ENCODE peak calls at places on chromosomes 11 and 22, in eight cellular contexts. G, V, Y, C, D, F, T and U are unnamed samples.

GRCh38 chr22:30314918-30315317 is 11.8 kb downstream of the TBC1D10A start:
- DNase-seq in G (no peak), F (no peak), V (no peak), D (no peak), T (no peak), Y (no peak), C (no peak), U (no peak)

GRCh38 chr11:92227233-92227593 is 2.6 kb downstream of the FAT3 start:
- DNase-seq in F (no peak), V (no peak), C (no peak), D (no peak), G (peak), T (no peak), Y (no peak), U (no peak)

GRCh38 chr22:38203855-38204497 is 2.2 kb downstream of the MAFF start:
- DNase-seq in F (no peak), Y (no peak), C (no peak), V (no peak), G (no peak), T (no peak), D (no peak), U (no peak)

GRCh38 chr11:124717786-124718634 is 21.7 kb upstream of the NRGN start:
- DNase-seq in Y (no peak), V (peak), C (no peak), F (no peak), G (peak), D (peak), T (no peak), U (no peak)

GRCh38 chr11:127395034-127395433 is 394.5 kb upstream of the KIRREL3 start:
- DNase-seq in Y (no peak), D (no peak), C (no peak), V (no peak), F (no peak), T (no peak), G (no peak), U (no peak)

GRCh38 chr22:22009661-22010060 is 27.1 kb upstream of the TOP3B start:
- DNase-seq in T (no peak), Y (no peak), G (no peak), C (peak), D (no peak), V (no peak), F (no peak), U (no peak)

GRCh38 chr11:116641561-116642045 is 131.2 kb downstream of the BUD13 start:
- DNase-seq in D (peak), Y (no peak), G (peak), C (no peak), F (no peak), V (no peak), T (peak), U (peak)

GRCh38 chr22:36384766-36385400 is 2.9 kb downstream of the MYH9 start:
- DNase-seq in V (no peak), C (no peak), G (peak), F (peak), D (no peak), Y (no peak), T (no peak), U (peak)

GRCh38 chr11:128324531-128325141 is 262.7 kb downstream of the ETS1 start:
- DNase-seq in T (no peak), C (no peak), Y (no peak), V (peak), D (no peak), F (no peak), G (no peak), U (no peak)

GRCh38 chr11:108916290-108916689 is 251.4 kb downstream of the DDX10 start:
- DNase-seq in Y (no peak), T (no peak), D (no peak), V (no peak), C (no peak), G (no peak), F (no peak), U (no peak)

GRCh38 chr11:86365566-86365965 is 9.1 kb upstream of the CCDC81 start:
- DNase-seq in Y (peak), V (no peak), T (no peak), F (no peak), D (no peak), C (no peak), G (no peak), U (no peak)

GRCh38 chr11:110097459-110098012 is 4.3 kb downstream of the ZC3H12C start:
- DNase-seq in V (no peak), F (no peak), C (no peak), D (no peak), T (no peak), G (no peak), Y (no peak), U (no peak)

GRCh38 chr22:25966448-25966913 is 202.8 kb upstream of the SEZ6L start:
- DNase-seq in D (no peak), F (no peak), Y (no peak), T (no peak), C (no peak), V (no peak), G (peak), U (no peak)

GRCh38 chr11:57386178-57386945 is 4.1 kb downstream of the PRG2 start:
- DNase-seq in D (no peak), C (no peak), G (no peak), F (no peak), Y (no peak), T (no peak), V (no peak), U (no peak)

GRCh38 chr11:3008746-3009336 is 16.7 kb upstream of the NAP1L4 start:
- DNase-seq in G (no peak), T (no peak), V (no peak), F (no peak), D (no peak), C (no peak), Y (no peak), U (no peak)

GRCh38 chr11:133386262-133386661 is 146.0 kb downstream of the OPCML start:
- DNase-seq in Y (no peak), T (no peak), D (no peak), G (no peak), C (no peak), V (no peak), F (no peak), U (no peak)

GRCh38 chr11:112852141-112852853 is 108.9 kb upstream of the NCAM1 start:
- DNase-seq in T (no peak), D (no peak), Y (no peak), C (peak), V (no peak), F (no peak), G (no peak), U (no peak)

GRCh38 chr11:128757886-128758612 is 64.2 kb downstream of the FLI1 start:
- DNase-seq in V (peak), G (no peak), T (no peak), Y (no peak), D (no peak), F (no peak), C (no peak), U (no peak)

GRCh38 chr11:111851636-111852035 is 19.7 kb downstream of the ALG9 start:
- DNase-seq in V (no peak), F (no peak), G (peak), C (no peak), D (no peak), Y (no peak), T (no peak), U (no peak)

GRCh38 chr11:12019867-12020416 is 11.5 kb upstream of the DKK3 start:
- DNase-seq in T (no peak), C (no peak), D (no peak), G (no peak), V (no peak), F (no peak), Y (no peak), U (no peak)

GRCh38 chr11:10317281-10317755 is 12.4 kb downstream of the ADM start:
- DNase-seq in Y (no peak), G (peak), D (no peak), V (no peak), F (no peak), T (no peak), C (no peak), U (peak)

GRCh38 chr11:117882539-117882938 is 6.1 kb upstream of the FXYD6 start:
- DNase-seq in Y (no peak), G (no peak), D (no peak), T (no peak), V (no peak), C (no peak), F (no peak), U (no peak)

GRCh38 chr22:47190276-47190956 is 428.0 kb downstream of the TBC1D22A start:
- DNase-seq in D (no peak), V (peak), Y (no peak), C (no peak), F (peak), G (no peak), T (no peak), U (no peak)

GRCh38 chr11:45997599-45997998 is 75.1 kb downstream of the LARGE2 start:
- DNase-seq in T (no peak), D (no peak), Y (no peak), F (no peak), C (no peak), G (no peak), V (no peak), U (no peak)

GRCh38 chr11:58888579-58888978 is 44.1 kb upstream of the GLYATL2 start:
- DNase-seq in T (no peak), C (no peak), D (no peak), F (no peak), V (no peak), Y (no peak), G (no peak), U (no peak)

GRCh38 chr11:62552931-62553838 is 6.6 kb upstream of the AHNAK start:
- DNase-seq in F (peak), G (peak), T (peak), C (peak), Y (peak), V (peak), D (peak), U (no peak)

GRCh38 chr22:27980424-27981148 is 61.5 kb upstream of the PITPNB start:
- DNase-seq in T (no peak), Y (no peak), G (peak), D (no peak), F (peak), C (no peak), V (no peak), U (no peak)

GRCh38 chr11:125762445-125762844 is 16.2 kb downstream of the PATE2 start:
- DNase-seq in Y (no peak), F (no peak), V (no peak), C (no peak), D (no peak), G (no peak), T (no peak), U (no peak)

GRCh38 chr22:47201996-47202818 is 439.8 kb downstream of the TBC1D22A start:
- DNase-seq in G (no peak), D (no peak), F (no peak), C (no peak), V (no peak), Y (no peak), T (no peak), U (no peak)

GRCh38 chr11:67111261-67111660 is 7.8 kb upstream of the KDM2A start:
- DNase-seq in C (no peak), V (no peak), T (no peak), Y (peak), F (no peak), G (no peak), D (no peak), U (no peak)

GRCh38 chr22:23696326-23696851 is 5.6 kb downstream of the RGL4 start:
- DNase-seq in V (peak), Y (no peak), T (no peak), G (no peak), D (no peak), F (no peak), C (no peak), U (no peak)

GRCh38 chr11:88402784-88403183 is 65.2 kb upstream of the CTSC start:
- DNase-seq in T (no peak), G (no peak), D (no peak), C (no peak), F (no peak), V (no peak), Y (no peak), U (no peak)

GRCh38 chr11:124482362-124483147 is 37.1 kb upstream of the OR8B8 start:
- DNase-seq in G (no peak), V (no peak), C (peak), D (no peak), T (no peak), Y (no peak), F (no peak), U (no peak)

GRCh38 chr11:115148101-115148500 is 356.1 kb downstream of the CADM1 start:
- DNase-seq in C (no peak), F (no peak), T (no peak), Y (no peak), G (no peak), V (no peak), D (no peak), U (no peak)

GRCh38 chr22:47810505-47811500 is 1048.4 kb downstream of the TBC1D22A start:
- DNase-seq in C (no peak), D (no peak), F (no peak), G (no peak), V (no peak), T (no peak), Y (no peak), U (no peak)

GRCh38 chr11:125141686-125142535 is 22.6 kb upstream of the PKNOX2 start:
- DNase-seq in F (no peak), T (no peak), C (no peak), V (peak), Y (no peak), D (peak), G (peak), U (peak)

GRCh38 chr22:42300286-42301071 is 30.0 kb upstream of the TCF20 start:
- DNase-seq in F (no peak), Y (no peak), C (peak), D (no peak), V (peak), T (no peak), G (no peak), U (no peak)

GRCh38 chr11:14609902-14610301 is 33.7 kb upstream of the PDE3B start:
- DNase-seq in T (no peak), V (no peak), F (no peak), D (no peak), G (no peak), Y (no peak), C (no peak), U (no peak)

GRCh38 chr11:77117485-77117884 is 10.6 kb upstream of the MYO7A start:
- DNase-seq in D (no peak), F (no peak), C (no peak), V (peak), T (no peak), G (no peak), Y (no peak), U (no peak)

GRCh38 chr11:77115956-77116355 is 12.1 kb upstream of the MYO7A start:
- DNase-seq in G (no peak), D (no peak), F (no peak), V (peak), T (no peak), Y (no peak), C (no peak), U (no peak)

GRCh38 chr11:77114089-77114463 is 11.4 kb downstream of the OMP start:
- DNase-seq in Y (no peak), G (no peak), F (no peak), C (no peak), V (peak), T (no peak), D (no peak), U (no peak)

GRCh38 chr11:77113382-77114088 is 10.9 kb downstream of the OMP start:
- DNase-seq in Y (no peak), T (no peak), G (peak), V (peak), C (no peak), F (no peak), D (no peak), U (peak)

GRCh38 chr11:77115181-77115611 is 12.6 kb downstream of the OMP start:
- DNase-seq in G (no peak), V (peak), C (no peak), D (no peak), Y (no peak), T (no peak), F (no peak), U (no peak)
- TF ChIP-seq CTCF in G (peak), V (no peak), C (no peak), D (no peak), Y (peak), T (no peak), F (no peak), U (peak)

DNA sequence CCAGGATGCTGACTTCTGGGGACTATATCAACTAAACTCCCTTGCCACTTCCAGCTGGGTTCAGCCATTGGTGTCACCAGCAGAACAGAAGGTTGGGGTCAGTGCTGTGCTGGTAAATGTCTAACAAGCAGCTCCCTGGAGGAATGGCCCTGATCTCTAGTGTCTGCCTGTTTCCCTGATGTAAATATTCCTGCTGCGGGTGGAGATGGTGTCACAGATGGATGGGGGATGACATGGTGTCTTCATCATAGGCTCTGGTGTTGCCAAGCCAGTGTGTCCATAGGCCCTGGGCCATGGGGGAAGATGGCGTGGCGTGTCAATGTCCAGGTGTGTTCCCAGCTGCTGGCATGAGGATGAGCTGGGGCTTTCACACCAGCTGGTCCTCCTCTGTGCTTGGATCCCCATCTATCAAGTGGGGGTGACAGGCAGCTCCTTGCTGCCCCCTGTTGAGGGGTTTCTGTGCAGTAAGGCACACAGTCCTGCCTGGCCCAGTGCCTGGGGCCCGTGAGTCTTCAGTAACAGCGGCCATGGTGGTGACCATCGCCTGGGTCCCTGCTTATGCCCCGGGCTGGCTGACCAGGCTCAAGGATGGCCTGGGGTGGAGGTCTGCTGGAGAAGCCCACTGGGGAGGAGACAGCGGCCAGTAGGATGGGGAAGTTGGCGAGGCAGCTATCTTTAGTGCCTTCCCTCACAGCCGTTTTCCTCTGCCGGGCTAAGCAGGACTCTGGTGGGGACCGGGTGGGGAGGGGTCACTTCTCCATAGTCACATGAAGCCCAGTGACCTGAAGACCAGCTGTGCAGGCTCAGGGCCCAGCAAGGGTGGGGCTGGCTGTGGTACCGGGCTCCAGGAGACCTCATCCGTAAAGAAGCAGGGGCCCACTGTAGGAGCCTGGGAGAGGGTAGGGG is 12.7 kb downstream of the RPL3 start:
- DNase-seq in G (peak), T (no peak), C (no peak), F (no peak), V (no peak), D (peak), Y (no peak), U (no peak)
- TF ChIP-seq CTCF in G (peak), T (no peak), C (peak), F (no peak), V (peak), D (peak), Y (peak), U (peak)

GRCh38 chr11:44865866-44866272 is 84.8 kb downstream of the TP53I11 start:
- DNase-seq in F (no peak), G (peak), T (peak), C (no peak), D (peak), Y (no peak), V (no peak), U (no peak)
- TF ChIP-seq CTCF in F (no peak), G (no peak), T (no peak), C (no peak), D (peak), Y (no peak), V (no peak), U (no peak)

DNA sequence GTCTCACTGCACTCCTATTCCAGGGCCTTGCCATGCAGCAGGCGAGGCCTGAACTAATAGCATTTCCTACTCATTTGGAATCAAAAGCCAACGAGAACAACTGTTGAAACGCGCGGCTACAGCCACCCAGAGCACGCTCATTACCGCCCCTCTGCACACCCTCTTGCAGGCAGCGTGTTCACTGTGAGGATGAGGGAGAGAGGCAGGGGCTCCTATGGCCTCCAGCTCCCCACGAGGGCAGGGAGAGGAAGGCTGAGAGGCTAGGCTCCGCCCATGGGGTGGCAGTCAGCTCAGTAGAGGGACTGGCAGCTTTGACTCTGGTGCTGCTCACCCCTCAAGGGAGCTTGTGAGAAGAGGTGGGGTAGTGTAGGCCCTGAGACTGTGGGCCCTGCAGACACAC is 26.2 kb downstream of the LMO1 start:
- DNase-seq in Y (no peak), D (no peak), G (no peak), V (no peak), F (no peak), C (no peak), T (no peak), U (no peak)
- TF ChIP-seq CTCF in Y (no peak), D (no peak), G (no peak), V (no peak), F (no peak), C (no peak), T (no peak), U (no peak)

DNA sequence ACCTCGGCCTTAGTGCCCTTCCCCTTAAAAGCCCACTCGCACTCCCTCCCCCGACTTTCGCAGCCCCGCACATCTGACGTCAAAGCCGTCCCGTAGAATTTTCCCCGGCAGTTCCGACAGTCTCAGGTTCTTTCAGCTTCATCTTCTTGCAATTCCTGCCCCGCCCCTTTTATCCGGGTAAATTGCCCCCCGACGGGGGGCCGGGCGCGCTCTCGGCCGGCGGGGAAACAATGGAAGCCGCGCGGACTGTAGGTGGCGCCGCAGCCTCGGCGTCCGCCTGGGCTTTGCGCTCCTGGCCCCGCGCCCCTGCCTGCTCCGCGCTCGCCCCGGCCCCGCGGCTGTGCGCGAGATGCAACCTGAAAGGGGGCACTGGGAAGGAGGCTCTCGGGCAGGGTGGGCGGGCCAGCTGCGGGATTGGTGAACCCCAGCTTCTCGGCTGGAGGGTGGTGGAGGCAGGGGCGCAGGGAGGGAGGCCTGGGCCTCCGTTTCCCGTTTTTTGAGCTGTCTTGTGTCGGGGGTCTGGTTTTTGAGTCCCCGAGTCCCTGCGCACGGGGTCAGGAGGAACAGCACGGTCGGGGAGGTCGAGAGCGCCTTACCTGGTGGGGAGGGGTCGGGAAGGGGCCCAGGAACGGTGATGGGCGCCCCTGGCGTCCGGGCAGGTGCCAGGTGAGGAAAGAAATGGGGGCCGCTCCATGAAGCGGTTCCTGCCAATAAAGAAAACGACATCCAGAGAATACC is 855 bp upstream of the FGF19 start:
- DNase-seq in C (no peak), V (no peak), Y (no peak), T (no peak), D (no peak), G (peak), F (no peak), U (peak)
- TF ChIP-seq CTCF in C (peak), V (no peak), Y (peak), T (peak), D (peak), G (peak), F (no peak), U (peak)